ENCODE peak calls at places on chromosomes 6 and 20, in four cellular contexts. One of them, this sample, is unnamed.

GRCh38 chr20:37316116-37316774 is 26.8 kb downstream of the MANBAL start:
- DNase-seq in H1: no peak
- DNase-seq in HepG2: no peak
- DNase-seq in A549: no peak
- DNase-seq in this sample: no peak

GRCh38 chr20:31606928-31607639 is 2.0 kb downstream of the ID1 start:
- DNase-seq in H1: peak
- DNase-seq in A549: peak
- DNase-seq in HepG2: peak
- DNase-seq in this sample: peak

GRCh38 chr20:1336699-1337387 is 7.9 kb upstream of the SDCBP2 start:
- DNase-seq in HepG2: no peak
- DNase-seq in H1: peak
- DNase-seq in A549: no peak
- DNase-seq in this sample: no peak

GRCh38 chr6:1614767-1615650 is 5.3 kb downstream of the FOXC1 start:
- DNase-seq in H1: no peak
- DNase-seq in HepG2: no peak
- DNase-seq in A549: no peak
- DNase-seq in this sample: no peak

GRCh38 chr6:106626485-106626884 is 2.8 kb downstream of the RTN4IP1 start:
- DNase-seq in HepG2: no peak
- DNase-seq in A549: no peak
- DNase-seq in H1: no peak
- DNase-seq in this sample: no peak

GRCh38 chr6:93787841-93788240 is 368.5 kb upstream of the EPHA7 start:
- DNase-seq in HepG2: no peak
- DNase-seq in H1: no peak
- DNase-seq in A549: no peak
- DNase-seq in this sample: no peak

GRCh38 chr20:51533291-51534172 is 9.0 kb downstream of the NFATC2 start:
- DNase-seq in A549: peak
- DNase-seq in H1: no peak
- DNase-seq in HepG2: peak
- DNase-seq in this sample: no peak

GRCh38 chr6:34189806-34190503 is 44.1 kb upstream of the GRM4 start:
- DNase-seq in H1: no peak
- DNase-seq in A549: no peak
- DNase-seq in HepG2: peak
- DNase-seq in this sample: peak

GRCh38 chr6:1263039-1263849 is 48.7 kb upstream of the FOXQ1 start:
- DNase-seq in HepG2: peak
- DNase-seq in H1: peak
- DNase-seq in A549: peak
- DNase-seq in this sample: no peak

GRCh38 chr20:48681201-48681881 is 146.5 kb downstream of the PREX1 start:
- DNase-seq in H1: no peak
- DNase-seq in HepG2: no peak
- DNase-seq in A549: no peak
- DNase-seq in this sample: no peak

GRCh38 chr6:106117579-106117978 is 31.4 kb downstream of the PRDM1 start:
- DNase-seq in HepG2: no peak
- DNase-seq in H1: no peak
- DNase-seq in A549: no peak
- DNase-seq in this sample: no peak

GRCh38 chr6:44659676-44660170 is 272.2 kb downstream of the CDC5L start:
- DNase-seq in HepG2: no peak
- DNase-seq in A549: no peak
- DNase-seq in H1: no peak
- DNase-seq in this sample: no peak

GRCh38 chr20:17933711-17934110 is 34.9 kb downstream of the SNX5 start:
- DNase-seq in H1: no peak
- DNase-seq in HepG2: peak
- DNase-seq in A549: no peak
- DNase-seq in this sample: no peak

GRCh38 chr6:112622036-112622435 is 274.9 kb downstream of the RFPL4B start:
- DNase-seq in HepG2: no peak
- DNase-seq in A549: no peak
- DNase-seq in H1: no peak
- DNase-seq in this sample: no peak

GRCh38 chr20:33387177-33387576 is 14.1 kb downstream of the CDK5RAP1 start:
- DNase-seq in HepG2: no peak
- DNase-seq in A549: peak
- DNase-seq in H1: no peak
- DNase-seq in this sample: no peak

GRCh38 chr20:2873010-2873746 is at the start of gene PTPRA:
- DNase-seq in A549: peak
- DNase-seq in HepG2: peak
- DNase-seq in H1: peak
- DNase-seq in this sample: peak

GRCh38 chr6:138116661-138116999 is 9.4 kb upstream of the PERP start:
- DNase-seq in HepG2: no peak
- DNase-seq in A549: no peak
- DNase-seq in H1: no peak
- DNase-seq in this sample: no peak

GRCh38 chr6:39228992-39229767 is at the start of gene KCNK5:
- DNase-seq in A549: peak
- DNase-seq in H1: peak
- DNase-seq in HepG2: peak
- DNase-seq in this sample: peak

GRCh38 chr6:145705561-145705960 is 29.8 kb downstream of the EPM2A start:
- DNase-seq in H1: no peak
- DNase-seq in A549: no peak
- DNase-seq in HepG2: no peak
- DNase-seq in this sample: no peak

GRCh38 chr6:35493307-35493983 is 3.4 kb downstream of the TEAD3 start:
- DNase-seq in A549: no peak
- DNase-seq in H1: no peak
- DNase-seq in HepG2: no peak
- DNase-seq in this sample: no peak

GRCh38 chr6:116682334-116682712 is 1.3 kb downstream of the KPNA5 start:
- DNase-seq in A549: no peak
- DNase-seq in H1: no peak
- DNase-seq in HepG2: no peak
- DNase-seq in this sample: no peak

GRCh38 chr6:80173411-80173810 is 66.9 kb downstream of the BCKDHB start:
- DNase-seq in A549: no peak
- DNase-seq in H1: no peak
- DNase-seq in HepG2: no peak
- DNase-seq in this sample: no peak

DNA sequence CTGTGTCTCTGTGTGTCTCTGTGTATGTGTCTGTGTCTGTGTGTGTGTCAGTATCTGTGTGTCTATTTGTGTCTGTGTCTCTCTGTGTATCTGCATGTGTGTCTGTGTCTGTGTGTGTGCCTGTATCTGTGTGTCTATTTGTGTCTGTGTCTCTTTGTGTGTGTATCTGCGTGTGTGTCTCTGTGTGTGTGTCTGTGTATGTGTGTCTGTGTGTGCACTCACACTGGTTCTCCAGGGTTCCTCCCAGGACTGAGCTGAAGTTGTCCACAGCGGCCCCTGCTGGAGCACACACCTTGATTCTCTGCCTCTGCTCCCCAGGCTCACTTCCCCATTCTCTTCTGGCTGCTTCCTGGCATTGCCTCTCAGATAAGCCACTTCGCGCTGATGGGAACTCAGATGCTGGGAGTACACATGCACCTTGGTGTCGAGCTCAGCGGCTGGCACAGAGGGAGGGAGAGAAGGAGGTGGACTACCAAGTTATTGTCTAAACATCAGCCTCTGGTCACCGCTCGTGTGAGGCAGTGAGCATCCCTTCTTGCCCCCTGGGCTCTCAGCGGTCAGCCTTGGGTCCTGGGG is 105.0 kb upstream of the NXT1 start:
- DNase-seq in H1: peak
- DNase-seq in HepG2: peak
- DNase-seq in A549: peak
- DNase-seq in this sample: peak
- TF ChIP-seq RNF2 in H1: no peak
- TF ChIP-seq RNF2 in HepG2: no peak
- TF ChIP-seq RNF2 in A549: no peak
- TF ChIP-seq RNF2 in this sample: no peak

GRCh38 chr6:149651056-149651455 is 2.5 kb upstream of the KATNA1 start:
- DNase-seq in A549: no peak
- DNase-seq in HepG2: no peak
- DNase-seq in H1: peak
- DNase-seq in this sample: no peak

GRCh38 chr6:149642829-149643580 is 5.5 kb downstream of the KATNA1 start:
- DNase-seq in A549: no peak
- DNase-seq in HepG2: no peak
- DNase-seq in H1: no peak
- DNase-seq in this sample: no peak

GRCh38 chr6:149648148-149649145 is at the start of gene KATNA1:
- DNase-seq in H1: peak
- DNase-seq in A549: peak
- DNase-seq in HepG2: peak
- DNase-seq in this sample: peak

DNA sequence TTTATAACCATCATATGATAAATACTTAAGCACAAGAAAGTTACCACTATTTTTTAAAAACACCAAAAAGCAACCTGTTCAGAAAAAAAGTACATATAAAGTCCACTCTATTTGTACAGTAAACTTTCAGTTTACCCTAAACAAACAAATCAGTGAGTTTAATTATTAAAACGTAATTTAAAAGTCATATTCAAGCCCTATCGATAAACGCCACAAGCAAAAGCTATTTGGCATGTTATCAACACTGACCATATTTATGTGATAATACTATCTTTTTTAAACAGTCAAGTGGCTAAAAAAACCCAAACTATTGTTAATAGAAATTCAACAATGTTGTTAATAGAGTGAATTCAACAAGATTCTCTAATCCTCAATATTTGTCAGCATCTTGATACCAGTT is 1.9 kb downstream of the KATNA1 start:
- DNase-seq in HepG2: no peak
- DNase-seq in H1: no peak
- DNase-seq in A549: no peak
- DNase-seq in this sample: peak
- TF ChIP-seq RNF2 in HepG2: no peak
- TF ChIP-seq RNF2 in H1: no peak
- TF ChIP-seq RNF2 in A549: no peak
- TF ChIP-seq RNF2 in this sample: no peak

GRCh38 chr6:165059032-165059431 is 250.4 kb downstream of the C6orf118 start:
- DNase-seq in H1: no peak
- DNase-seq in HepG2: no peak
- DNase-seq in A549: no peak
- DNase-seq in this sample: no peak
- TF ChIP-seq RNF2 in H1: no peak
- TF ChIP-seq RNF2 in HepG2: no peak
- TF ChIP-seq RNF2 in A549: no peak
- TF ChIP-seq RNF2 in this sample: no peak

GRCh38 chr6:128310061-128310460 is 210.3 kb downstream of the PTPRK start:
- DNase-seq in H1: no peak
- DNase-seq in HepG2: no peak
- DNase-seq in A549: no peak
- DNase-seq in this sample: no peak
- TF ChIP-seq RNF2 in H1: no peak
- TF ChIP-seq RNF2 in HepG2: no peak
- TF ChIP-seq RNF2 in A549: no peak
- TF ChIP-seq RNF2 in this sample: no peak

GRCh38 chr6:43089874-43090556 is 13.9 kb downstream of the PTK7 start:
- DNase-seq in A549: no peak
- DNase-seq in HepG2: peak
- DNase-seq in H1: peak
- DNase-seq in this sample: no peak
- TF ChIP-seq RNF2 in A549: no peak
- TF ChIP-seq RNF2 in HepG2: no peak
- TF ChIP-seq RNF2 in H1: no peak
- TF ChIP-seq RNF2 in this sample: no peak

GRCh38 chr6:81801489-81801888 is 49.0 kb upstream of the TENT5A start:
- DNase-seq in A549: no peak
- DNase-seq in HepG2: no peak
- DNase-seq in H1: no peak
- DNase-seq in this sample: no peak
- TF ChIP-seq RNF2 in A549: no peak
- TF ChIP-seq RNF2 in HepG2: no peak
- TF ChIP-seq RNF2 in H1: no peak
- TF ChIP-seq RNF2 in this sample: no peak

GRCh38 chr20:56809668-56810067 is 180.6 kb downstream of the TFAP2C start:
- DNase-seq in HepG2: no peak
- DNase-seq in A549: no peak
- DNase-seq in H1: no peak
- DNase-seq in this sample: no peak
- TF ChIP-seq RNF2 in HepG2: no peak
- TF ChIP-seq RNF2 in A549: no peak
- TF ChIP-seq RNF2 in H1: no peak
- TF ChIP-seq RNF2 in this sample: no peak

DNA sequence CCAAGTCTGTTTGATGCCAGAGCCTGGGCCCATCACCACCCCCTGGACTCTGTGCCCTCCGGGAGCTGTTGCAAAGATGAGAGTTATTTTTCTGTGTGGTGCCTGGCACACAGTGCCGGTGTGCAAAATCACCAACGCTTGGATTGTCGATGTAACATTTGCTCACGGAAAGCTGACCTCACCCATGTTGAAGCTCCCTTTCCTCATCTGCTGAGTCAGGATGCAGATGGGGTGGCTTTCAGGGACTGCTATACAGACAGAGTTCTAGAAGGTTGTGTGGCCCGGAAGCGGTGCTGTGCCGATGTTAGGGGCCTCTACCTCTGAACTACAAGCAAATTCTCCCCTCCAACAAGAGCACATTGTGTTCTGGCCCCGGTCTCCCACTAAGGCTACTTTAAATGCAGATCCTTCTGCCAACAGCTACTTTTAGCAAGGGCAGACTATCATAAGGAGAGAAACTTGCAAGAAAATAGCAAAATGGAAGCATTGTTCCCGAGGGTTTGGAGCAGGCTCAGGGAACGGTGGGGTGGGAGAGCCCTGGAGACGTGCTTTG is 34.0 kb downstream of the EYA2 start:
- DNase-seq in HepG2: no peak
- DNase-seq in H1: no peak
- DNase-seq in A549: no peak
- DNase-seq in this sample: no peak
- TF ChIP-seq RNF2 in HepG2: no peak
- TF ChIP-seq RNF2 in H1: no peak
- TF ChIP-seq RNF2 in A549: no peak
- TF ChIP-seq RNF2 in this sample: no peak

This sample was measured in K562.